ENCODE peak calls at places on chromosomes 13 and 19, in eight cellular contexts. One of them, this sample, is unnamed.

GRCh38 chr13:76223565-76223964 is 587.4 kb downstream of the LMO7 start:
- DNase-seq in AG04450: no peak
- DNase-seq in astrocyte of the cerebellum: no peak
- DNase-seq in bronchial epithelial cell: no peak
- DNase-seq in endodermal cell: peak; percentile 72
- DNase-seq in CD4-positive, alpha-beta T cell: no peak
- DNase-seq in astrocyte of the spinal cord: no peak
- DNase-seq in keratinocyte: no peak
- DNase-seq in this sample: no peak

GRCh38 chr19:5968431-5969373 is 9.2 kb downstream of the RANBP3 start:
- DNase-seq in astrocyte of the cerebellum: no peak
- DNase-seq in keratinocyte: no peak
- DNase-seq in astrocyte of the spinal cord: no peak
- DNase-seq in CD4-positive, alpha-beta T cell: no peak
- DNase-seq in AG04450: no peak
- DNase-seq in endodermal cell: peak; percentile 65
- DNase-seq in bronchial epithelial cell: peak; percentile 79
- DNase-seq in this sample: no peak

GRCh38 chr19:57406516-57407123 is 4.3 kb upstream of the ZNF17 start:
- DNase-seq in bronchial epithelial cell: peak; percentile 51
- DNase-seq in keratinocyte: peak; percentile 26
- DNase-seq in endodermal cell: peak; percentile 95
- DNase-seq in astrocyte of the cerebellum: no peak
- DNase-seq in AG04450: peak; percentile 15
- DNase-seq in CD4-positive, alpha-beta T cell: peak; percentile 60
- DNase-seq in astrocyte of the spinal cord: peak; percentile 22
- DNase-seq in this sample: no peak

GRCh38 chr13:90766503-90766902 is 581.0 kb upstream of the MIR17HG start:
- DNase-seq in endodermal cell: no peak
- DNase-seq in astrocyte of the spinal cord: no peak
- DNase-seq in CD4-positive, alpha-beta T cell: no peak
- DNase-seq in AG04450: no peak
- DNase-seq in keratinocyte: no peak
- DNase-seq in astrocyte of the cerebellum: no peak
- DNase-seq in bronchial epithelial cell: no peak
- DNase-seq in this sample: no peak

GRCh38 chr19:45863840-45864628 is at the start of gene FOXA3:
- DNase-seq in astrocyte of the cerebellum: no peak
- DNase-seq in AG04450: no peak
- DNase-seq in astrocyte of the spinal cord: peak; percentile 8
- DNase-seq in keratinocyte: no peak
- DNase-seq in CD4-positive, alpha-beta T cell: no peak
- DNase-seq in endodermal cell: peak; percentile 90
- DNase-seq in bronchial epithelial cell: no peak
- DNase-seq in this sample: no peak

GRCh38 chr19:58091251-58091995 is 6.6 kb downstream of the ZSCAN18 start:
- DNase-seq in keratinocyte: no peak
- DNase-seq in AG04450: no peak
- DNase-seq in endodermal cell: no peak
- DNase-seq in bronchial epithelial cell: no peak
- DNase-seq in CD4-positive, alpha-beta T cell: no peak
- DNase-seq in astrocyte of the spinal cord: no peak
- DNase-seq in astrocyte of the cerebellum: no peak
- DNase-seq in this sample: no peak

GRCh38 chr19:46065486-46065885 is 24.7 kb upstream of the IGFL4 start:
- DNase-seq in astrocyte of the spinal cord: peak; percentile 71
- DNase-seq in CD4-positive, alpha-beta T cell: no peak
- DNase-seq in bronchial epithelial cell: peak; percentile 75
- DNase-seq in astrocyte of the cerebellum: peak; percentile 56
- DNase-seq in keratinocyte: no peak
- DNase-seq in endodermal cell: no peak
- DNase-seq in AG04450: no peak
- DNase-seq in this sample: no peak

GRCh38 chr19:14103310-14103709 is 12.8 kb upstream of the SAMD1 start:
- DNase-seq in astrocyte of the spinal cord: no peak
- DNase-seq in bronchial epithelial cell: no peak
- DNase-seq in astrocyte of the cerebellum: no peak
- DNase-seq in CD4-positive, alpha-beta T cell: no peak
- DNase-seq in keratinocyte: no peak
- DNase-seq in AG04450: no peak
- DNase-seq in endodermal cell: no peak
- DNase-seq in this sample: no peak

GRCh38 chr19:29673451-29674371 is 8.4 kb downstream of the PLEKHF1 start:
- DNase-seq in astrocyte of the spinal cord: no peak
- DNase-seq in bronchial epithelial cell: no peak
- DNase-seq in AG04450: no peak
- DNase-seq in keratinocyte: no peak
- DNase-seq in endodermal cell: no peak
- DNase-seq in astrocyte of the cerebellum: no peak
- DNase-seq in CD4-positive, alpha-beta T cell: no peak
- DNase-seq in this sample: no peak

GRCh38 chr19:518292-519231 is 11.3 kb downstream of the TPGS1 start:
- DNase-seq in astrocyte of the cerebellum: no peak
- DNase-seq in keratinocyte: no peak
- DNase-seq in AG04450: no peak
- DNase-seq in bronchial epithelial cell: no peak
- DNase-seq in endodermal cell: peak; percentile 91
- DNase-seq in CD4-positive, alpha-beta T cell: peak; percentile 59
- DNase-seq in astrocyte of the spinal cord: no peak
- DNase-seq in this sample: no peak

GRCh38 chr19:3224346-3225325 is at the start of gene CELF5:
- DNase-seq in astrocyte of the cerebellum: no peak
- DNase-seq in astrocyte of the spinal cord: no peak
- DNase-seq in endodermal cell: peak; percentile 85
- DNase-seq in bronchial epithelial cell: no peak
- DNase-seq in keratinocyte: no peak
- DNase-seq in AG04450: no peak
- DNase-seq in CD4-positive, alpha-beta T cell: peak; percentile 37
- DNase-seq in this sample: no peak
- TF ChIP-seq CTCF in astrocyte of the cerebellum: peak; percentile 22
- TF ChIP-seq CTCF in astrocyte of the spinal cord: peak; percentile 23
- TF ChIP-seq CTCF in endodermal cell: peak; percentile 71
- TF ChIP-seq CTCF in bronchial epithelial cell: peak; percentile 22
- TF ChIP-seq CTCF in keratinocyte: no peak
- TF ChIP-seq CTCF in AG04450: peak; percentile 15
- TF ChIP-seq CTCF in CD4-positive, alpha-beta T cell: no peak
- TF ChIP-seq CTCF in this sample: peak; percentile 6

DNA sequence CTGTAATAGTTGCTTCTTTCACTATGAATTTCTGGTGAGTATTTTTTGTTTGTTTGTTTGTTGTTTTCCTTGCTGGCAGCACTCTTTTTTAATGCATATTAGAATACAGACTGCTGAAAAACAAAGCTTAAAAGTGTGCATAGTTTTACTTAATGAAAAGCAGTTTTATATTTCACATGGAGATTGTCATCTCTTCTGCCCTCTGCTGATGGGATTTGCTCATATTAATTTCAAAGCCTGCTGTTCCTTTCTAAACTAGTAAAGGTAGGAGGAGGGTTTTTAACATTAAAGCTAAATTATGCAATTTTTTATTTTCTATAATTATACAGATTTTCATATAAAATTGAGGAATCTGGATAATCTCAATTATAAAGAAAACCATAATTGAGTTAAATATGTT is 692.6 kb upstream of the SLITRK1 start:
- DNase-seq in AG04450: no peak
- DNase-seq in CD4-positive, alpha-beta T cell: no peak
- DNase-seq in astrocyte of the cerebellum: peak; percentile 15
- DNase-seq in keratinocyte: no peak
- DNase-seq in bronchial epithelial cell: peak; percentile 28
- DNase-seq in astrocyte of the spinal cord: peak; percentile 50
- DNase-seq in endodermal cell: no peak
- DNase-seq in this sample: no peak
- TF ChIP-seq CTCF in AG04450: peak; percentile 52
- TF ChIP-seq CTCF in CD4-positive, alpha-beta T cell: no peak
- TF ChIP-seq CTCF in astrocyte of the cerebellum: peak; percentile 47
- TF ChIP-seq CTCF in keratinocyte: peak; percentile 17
- TF ChIP-seq CTCF in bronchial epithelial cell: peak; percentile 30
- TF ChIP-seq CTCF in astrocyte of the spinal cord: peak; percentile 46
- TF ChIP-seq CTCF in endodermal cell: peak; percentile 41
- TF ChIP-seq CTCF in this sample: peak; percentile 31

GRCh38 chr19:49591731-49592485 is 926 bp downstream of the PRR12 start:
- DNase-seq in astrocyte of the spinal cord: peak; percentile 45
- DNase-seq in astrocyte of the cerebellum: no peak
- DNase-seq in keratinocyte: no peak
- DNase-seq in endodermal cell: peak; percentile 86
- DNase-seq in bronchial epithelial cell: peak; percentile 31
- DNase-seq in AG04450: no peak
- DNase-seq in CD4-positive, alpha-beta T cell: peak; percentile 30
- DNase-seq in this sample: no peak

GRCh38 chr19:49589391-49589790 is 1.6 kb upstream of the PRR12 start:
- DNase-seq in keratinocyte: no peak
- DNase-seq in bronchial epithelial cell: no peak
- DNase-seq in astrocyte of the spinal cord: no peak
- DNase-seq in AG04450: no peak
- DNase-seq in astrocyte of the cerebellum: no peak
- DNase-seq in CD4-positive, alpha-beta T cell: no peak
- DNase-seq in endodermal cell: no peak
- DNase-seq in this sample: no peak

GRCh38 chr19:49590971-49591730 is at the start of gene PRR12:
- DNase-seq in AG04450: peak; percentile 32
- DNase-seq in keratinocyte: no peak
- DNase-seq in CD4-positive, alpha-beta T cell: peak; percentile 53
- DNase-seq in endodermal cell: peak; percentile 89
- DNase-seq in astrocyte of the spinal cord: peak; percentile 67
- DNase-seq in astrocyte of the cerebellum: peak; percentile 36
- DNase-seq in bronchial epithelial cell: peak; percentile 59
- DNase-seq in this sample: no peak

GRCh38 chr19:49588370-49589122 is 2.4 kb upstream of the PRR12 start:
- DNase-seq in AG04450: no peak
- DNase-seq in bronchial epithelial cell: no peak
- DNase-seq in CD4-positive, alpha-beta T cell: no peak
- DNase-seq in endodermal cell: no peak
- DNase-seq in astrocyte of the cerebellum: no peak
- DNase-seq in astrocyte of the spinal cord: no peak
- DNase-seq in keratinocyte: no peak
- DNase-seq in this sample: no peak

DNA sequence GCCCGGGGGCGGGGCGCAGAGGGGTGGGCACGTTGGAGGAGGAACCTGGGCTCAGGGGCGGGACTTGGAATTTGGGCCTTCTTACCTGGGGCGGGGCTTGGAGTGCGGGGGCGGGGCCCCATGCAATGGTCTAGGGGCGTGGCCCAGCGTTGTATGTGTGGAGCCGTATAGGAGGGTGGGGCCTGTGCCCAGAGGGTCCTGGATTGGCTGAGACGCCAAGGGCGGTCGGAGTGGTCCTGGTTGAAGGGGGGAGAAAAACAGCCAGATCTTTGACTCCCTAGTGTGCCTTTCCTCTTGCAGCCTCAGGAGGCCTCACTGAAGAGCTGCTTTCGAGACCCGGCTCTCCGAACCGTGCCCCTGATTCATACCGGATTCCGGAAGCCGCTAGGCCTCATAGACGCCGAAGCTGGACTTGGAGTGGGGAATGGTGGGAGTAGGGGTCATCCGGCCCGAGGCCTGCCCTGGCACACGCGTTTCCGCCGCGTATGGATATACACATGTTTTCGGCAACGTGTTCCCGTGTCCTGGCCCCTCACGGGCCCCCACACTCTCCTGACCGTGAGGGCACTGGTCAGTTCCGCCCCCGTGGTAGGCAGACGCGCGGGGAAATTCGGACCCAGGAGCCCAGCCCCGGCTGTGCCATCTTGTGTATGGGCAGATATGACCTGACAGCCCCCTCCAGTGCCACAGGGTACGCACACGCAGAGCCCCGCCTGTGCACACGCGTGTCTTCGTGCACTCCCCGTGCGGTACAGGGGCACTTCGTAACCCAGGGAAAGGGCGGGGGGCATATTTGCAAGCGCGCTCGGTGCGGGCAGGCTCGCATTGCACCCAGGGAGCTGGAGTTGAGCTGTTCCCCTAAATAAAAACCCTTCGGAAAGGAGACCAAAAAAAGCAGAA is 661 bp upstream of the PRR12 start:
- DNase-seq in astrocyte of the spinal cord: peak; percentile 97
- DNase-seq in bronchial epithelial cell: peak; percentile 92
- DNase-seq in endodermal cell: peak; percentile 100
- DNase-seq in astrocyte of the cerebellum: peak; percentile 87
- DNase-seq in CD4-positive, alpha-beta T cell: peak; percentile 90
- DNase-seq in AG04450: peak; percentile 88
- DNase-seq in keratinocyte: peak; percentile 93
- DNase-seq in this sample: peak; percentile 85
- TF ChIP-seq CTCF in astrocyte of the spinal cord: peak; percentile 12
- TF ChIP-seq CTCF in bronchial epithelial cell: peak; percentile 5
- TF ChIP-seq CTCF in endodermal cell: peak; percentile 25
- TF ChIP-seq CTCF in astrocyte of the cerebellum: no peak
- TF ChIP-seq CTCF in CD4-positive, alpha-beta T cell: no peak
- TF ChIP-seq CTCF in AG04450: peak; percentile 3
- TF ChIP-seq CTCF in keratinocyte: peak; percentile 14
- TF ChIP-seq CTCF in this sample: no peak

DNA sequence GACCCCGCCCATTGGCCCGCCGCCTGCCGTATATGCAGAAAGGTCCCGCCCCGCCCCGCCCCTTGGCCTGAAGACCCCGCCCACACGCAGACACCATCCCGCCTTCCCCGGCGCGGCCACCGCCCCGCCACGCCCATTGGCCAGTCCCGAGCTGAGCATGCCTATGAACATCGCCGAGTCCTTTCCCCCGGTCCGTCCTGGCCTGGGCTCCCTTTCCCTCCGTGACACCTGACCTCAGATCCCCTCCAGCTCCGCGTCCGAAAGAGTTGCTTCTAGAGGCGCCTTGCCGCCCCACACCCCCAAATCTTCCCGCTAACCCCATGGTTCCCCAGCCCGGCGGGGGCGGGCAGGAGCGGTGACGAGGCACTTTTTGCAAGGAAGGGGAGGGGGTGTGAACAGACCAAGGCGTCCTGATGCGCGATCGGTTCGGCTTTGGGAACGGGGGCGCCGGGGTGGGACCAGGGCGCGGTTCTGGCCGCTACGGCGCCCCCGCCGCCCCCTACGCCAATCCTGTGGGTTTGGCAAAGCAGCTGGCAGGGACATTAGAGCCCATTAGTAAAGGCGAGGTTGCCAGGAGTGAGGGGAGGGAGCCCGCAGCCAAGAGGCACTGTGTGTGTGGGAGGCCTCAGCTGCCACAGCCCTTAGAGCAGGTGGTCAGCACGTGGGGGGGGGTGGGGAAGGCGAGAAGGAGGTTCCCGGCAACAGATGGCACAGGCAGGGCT is 409 bp upstream of the NUMBL start:
- DNase-seq in endodermal cell: peak; percentile 98
- DNase-seq in astrocyte of the cerebellum: peak; percentile 76
- DNase-seq in keratinocyte: no peak
- DNase-seq in bronchial epithelial cell: peak; percentile 62
- DNase-seq in AG04450: peak; percentile 78
- DNase-seq in astrocyte of the spinal cord: peak; percentile 97
- DNase-seq in CD4-positive, alpha-beta T cell: peak; percentile 74
- DNase-seq in this sample: peak; percentile 87
- TF ChIP-seq CTCF in endodermal cell: no peak
- TF ChIP-seq CTCF in astrocyte of the cerebellum: no peak
- TF ChIP-seq CTCF in keratinocyte: no peak
- TF ChIP-seq CTCF in bronchial epithelial cell: no peak
- TF ChIP-seq CTCF in AG04450: no peak
- TF ChIP-seq CTCF in astrocyte of the spinal cord: no peak
- TF ChIP-seq CTCF in CD4-positive, alpha-beta T cell: no peak
- TF ChIP-seq CTCF in this sample: no peak

This sample was measured in AG09319.